ENCODE peak calls at places on chromosomes 12 and 14, in four cellular contexts. J is A549, N is K562, W is HepG2. O is an unnamed sample.

GRCh38 chr12:98763656-98764055 is 118.6 kb downstream of the APAF1 start:
- DNase-seq in J (no peak), W (no peak), N (no peak), O (no peak)

GRCh38 chr14:101134161-101134631 is 230.7 kb upstream of the RTL1 start:
- DNase-seq in W (no peak), N (no peak), J (no peak), O (no peak)

GRCh38 chr12:109115758-109116610 is at the start of gene ACACB:
- DNase-seq in J (no peak), W (peak; percentile 94), N (no peak), O (no peak)

GRCh38 chr14:24465369-24465768 is 22.8 kb upstream of the SDR39U1 start:
- DNase-seq in W (no peak), N (no peak), J (no peak), O (no peak)

GRCh38 chr12:87127272-87127671 is 871.1 kb upstream of the MGAT4C start:
- DNase-seq in N (no peak), J (no peak), W (no peak), O (no peak)

GRCh38 chr12:81077686-81078441 is at the start of gene ACSS3:
- DNase-seq in N (no peak), W (peak; percentile 67), J (no peak), O (no peak)

GRCh38 chr12:5870183-5870582 is 74.9 kb downstream of the ANO2 start:
- DNase-seq in J (no peak), N (no peak), W (no peak), O (no peak)

GRCh38 chr12:102197789-102198188 is at the start of gene PMCH:
- DNase-seq in N (no peak), J (no peak), W (no peak), O (peak; percentile 24)

GRCh38 chr14:59189281-59189821 is 884 bp downstream of the DAAM1 start:
- DNase-seq in W (no peak), J (peak; percentile 6), N (peak; percentile 11), O (no peak)

GRCh38 chr12:122282066-122282465 is 15.8 kb upstream of the VPS33A start:
- DNase-seq in N (no peak), W (no peak), J (no peak), O (no peak)

GRCh38 chr12:121288941-121289340 is 7.6 kb downstream of the CAMKK2 start:
- DNase-seq in N (peak; percentile 8), W (no peak), J (no peak), O (no peak)

GRCh38 chr14:103136388-103137271 is 13.4 kb downstream of the TNFAIP2 start:
- DNase-seq in N (peak; percentile 71), W (no peak), J (no peak), O (no peak)

GRCh38 chr14:75126121-75126544 is 715 bp downstream of the NEK9 start:
- DNase-seq in J (peak; percentile 16), N (no peak), W (no peak), O (no peak)

GRCh38 chr14:73825551-73826188 is 26.0 kb upstream of the PTGR2 start:
- DNase-seq in W (peak; percentile 69), J (peak; percentile 89), N (peak; percentile 85), O (peak; percentile 20)

GRCh38 chr12:51631021-51631420 is 40.0 kb downstream of the SCN8A start:
- DNase-seq in J (no peak), N (no peak), W (no peak), O (no peak)
- TF ChIP-seq CHD4 in J (no peak), N (no peak), W (no peak), O (no peak)

DNA sequence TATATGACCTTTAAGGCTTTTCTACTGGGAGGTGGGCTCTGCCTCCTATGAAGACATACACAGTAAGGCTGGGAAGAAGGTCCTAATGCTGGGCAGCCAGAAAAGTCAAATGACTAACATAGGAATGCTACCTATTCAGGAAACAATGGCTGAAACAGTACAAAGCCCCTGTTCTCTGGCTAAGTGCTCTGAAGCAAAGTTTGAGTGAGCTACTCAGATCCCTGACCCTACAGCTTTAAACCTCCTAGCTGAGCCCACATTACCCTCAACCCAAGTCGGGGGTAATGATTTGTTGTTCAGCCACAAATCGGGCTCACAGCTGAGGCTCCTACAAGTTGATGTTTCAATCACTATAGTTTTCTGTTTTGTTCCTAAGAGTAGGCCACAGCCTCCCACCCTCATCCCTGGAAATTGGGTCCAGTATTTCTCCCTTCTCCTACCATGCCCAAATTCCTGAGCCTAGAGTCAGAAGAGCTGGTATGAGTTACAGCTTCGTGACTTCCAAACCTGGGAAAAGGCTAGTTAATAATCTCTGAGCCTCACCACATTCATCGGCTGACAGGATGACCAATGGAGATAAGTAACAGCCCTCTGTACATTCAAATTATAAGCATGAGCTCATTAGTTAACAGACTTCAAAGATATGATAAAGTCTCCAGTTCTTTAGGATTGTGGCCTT is 46.5 kb downstream of the BTBD7 start:
- DNase-seq in W (no peak), N (no peak), J (no peak), O (no peak)
- TF ChIP-seq CHD4 in W (no peak), N (no peak), J (no peak), O (no peak)

GRCh38 chr14:81144811-81145598 is 75.8 kb downstream of the GTF2A1 start:
- DNase-seq in J (no peak), N (no peak), W (no peak), O (no peak)

GRCh38 chr14:81148635-81149034 is 72.1 kb downstream of the GTF2A1 start:
- DNase-seq in W (no peak), N (no peak), J (no peak), O (no peak)

GRCh38 chr14:81143793-81144192 is 77.0 kb downstream of the GTF2A1 start:
- DNase-seq in W (no peak), N (no peak), J (no peak), O (no peak)

GRCh38 chr14:81153187-81153586 is 67.6 kb downstream of the GTF2A1 start:
- DNase-seq in J (no peak), W (no peak), N (no peak), O (no peak)

GRCh38 chr14:81147140-81147897 is 73.4 kb downstream of the GTF2A1 start:
- DNase-seq in W (no peak), N (no peak), J (no peak), O (no peak)
- TF ChIP-seq CHD4 in W (no peak), N (no peak), J (no peak), O (no peak)

GRCh38 chr12:31849090-31849687 is 110.0 kb upstream of the RESF1 start:
- DNase-seq in N (no peak), W (no peak), J (no peak), O (no peak)
- TF ChIP-seq CHD4 in N (no peak), W (no peak), J (no peak), O (no peak)

GRCh38 chr14:88986146-88986841 is 161.8 kb downstream of the TTC8 start:
- DNase-seq in N (no peak), W (no peak), J (no peak), O (no peak)
- TF ChIP-seq CHD4 in N (no peak), W (no peak), J (no peak), O (no peak)

GRCh38 chr14:68538641-68539040 is 254.2 kb downstream of the ZFP36L1 start:
- DNase-seq in N (no peak), J (no peak), W (no peak), O (no peak)
- TF ChIP-seq CHD4 in N (no peak), J (no peak), W (no peak), O (no peak)

DNA sequence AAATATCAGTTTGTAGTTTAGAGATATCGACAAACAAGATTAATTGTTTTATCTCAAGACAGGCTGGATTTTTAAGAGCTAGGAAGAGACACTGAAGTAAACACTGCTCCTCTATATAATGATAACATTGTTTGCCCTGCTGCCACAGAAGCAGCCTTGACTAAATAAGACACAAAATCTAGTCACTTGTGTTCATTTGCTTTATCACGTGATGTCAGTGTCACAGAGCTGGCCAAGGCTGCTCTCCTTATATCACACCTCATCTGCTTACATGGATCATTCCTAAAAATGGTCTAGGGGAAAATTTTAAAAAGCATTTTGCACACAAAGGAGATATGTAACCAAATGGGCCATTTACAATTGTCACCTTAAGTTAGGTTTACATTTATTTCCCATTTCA is 64.1 kb downstream of the SOX5 start:
- DNase-seq in N (no peak), J (no peak), W (no peak), O (no peak)
- TF ChIP-seq CHD4 in N (no peak), J (no peak), W (no peak), O (no peak)

GRCh38 chr14:106436310-106436905 is 910.0 kb downstream of the TMEM121 start:
- DNase-seq in W (no peak), N (peak; percentile 17), J (peak; percentile 3), O (no peak)
- TF ChIP-seq CHD4 in W (no peak), N (no peak), J (no peak), O (no peak)